ENCODE peak calls at places on chromosomes 7 and 10, in seven cellular contexts. One of them, this sample, is unnamed.

GRCh38 chr7:137164251-137164650 is 179.3 kb downstream of the PTN start:
- DNase-seq in B cell: no peak
- DNase-seq in left lung: no peak
- DNase-seq in progenitor cell of endocrine pancreas: no peak
- DNase-seq in OCI-LY7: no peak
- DNase-seq in AG04450: no peak
- DNase-seq in left ventricle myocardium inferior: no peak
- DNase-seq in this sample: no peak

GRCh38 chr10:127243490-127244272 is 47.3 kb upstream of the INSYN2A start:
- DNase-seq in OCI-LY7: peak; percentile 3
- DNase-seq in AG04450: no peak
- DNase-seq in left ventricle myocardium inferior: no peak
- DNase-seq in progenitor cell of endocrine pancreas: peak; percentile 20
- DNase-seq in left lung: no peak
- DNase-seq in B cell: no peak
- DNase-seq in this sample: peak; percentile 60

GRCh38 chr7:22210355-22210754 is 146.6 kb downstream of the RAPGEF5 start:
- DNase-seq in progenitor cell of endocrine pancreas: no peak
- DNase-seq in B cell: no peak
- DNase-seq in OCI-LY7: no peak
- DNase-seq in left lung: no peak
- DNase-seq in AG04450: no peak
- DNase-seq in left ventricle myocardium inferior: no peak
- DNase-seq in this sample: peak; percentile 4

GRCh38 chr10:85222300-85222699 is 893.9 kb downstream of the CCSER2 start:
- DNase-seq in progenitor cell of endocrine pancreas: no peak
- DNase-seq in left lung: no peak
- DNase-seq in B cell: no peak
- DNase-seq in AG04450: no peak
- DNase-seq in OCI-LY7: no peak
- DNase-seq in left ventricle myocardium inferior: no peak
- DNase-seq in this sample: no peak

GRCh38 chr10:76675951-76676587 is 961.5 kb downstream of the KCNMA1 start:
- DNase-seq in OCI-LY7: no peak
- DNase-seq in progenitor cell of endocrine pancreas: no peak
- DNase-seq in left ventricle myocardium inferior: peak; percentile 55
- DNase-seq in left lung: no peak
- DNase-seq in AG04450: no peak
- DNase-seq in B cell: no peak
- DNase-seq in this sample: no peak

GRCh38 chr10:133143200-133143533 is 16.9 kb upstream of the KNDC1 start:
- DNase-seq in left lung: peak; percentile 20
- DNase-seq in OCI-LY7: no peak
- DNase-seq in progenitor cell of endocrine pancreas: no peak
- DNase-seq in AG04450: no peak
- DNase-seq in B cell: no peak
- DNase-seq in left ventricle myocardium inferior: peak; percentile 8
- DNase-seq in this sample: no peak

GRCh38 chr7:151351967-151352366 is 10.4 kb downstream of the NUB1 start:
- DNase-seq in left lung: no peak
- DNase-seq in AG04450: no peak
- DNase-seq in B cell: peak; percentile 60
- DNase-seq in left ventricle myocardium inferior: no peak
- DNase-seq in progenitor cell of endocrine pancreas: no peak
- DNase-seq in OCI-LY7: peak; percentile 37
- DNase-seq in this sample: peak; percentile 79

GRCh38 chr10:68598978-68599753 is 39.0 kb downstream of the TET1 start:
- DNase-seq in progenitor cell of endocrine pancreas: no peak
- DNase-seq in B cell: no peak
- DNase-seq in left lung: peak; percentile 44
- DNase-seq in OCI-LY7: no peak
- DNase-seq in left ventricle myocardium inferior: peak; percentile 38
- DNase-seq in AG04450: peak; percentile 32
- DNase-seq in this sample: no peak

GRCh38 chr10:11170993-11171416 is 153.3 kb downstream of the CELF2 start:
- DNase-seq in progenitor cell of endocrine pancreas: no peak
- DNase-seq in AG04450: no peak
- DNase-seq in left lung: no peak
- DNase-seq in left ventricle myocardium inferior: no peak
- DNase-seq in B cell: peak; percentile 53
- DNase-seq in OCI-LY7: peak; percentile 37
- DNase-seq in this sample: peak; percentile 81

GRCh38 chr10:62885656-62886461 is 69.7 kb upstream of the EGR2 start:
- DNase-seq in B cell: no peak
- DNase-seq in OCI-LY7: no peak
- DNase-seq in progenitor cell of endocrine pancreas: no peak
- DNase-seq in AG04450: no peak
- DNase-seq in left lung: peak; percentile 39
- DNase-seq in left ventricle myocardium inferior: no peak
- DNase-seq in this sample: no peak

GRCh38 chr7:90625562-90625961 is 29.4 kb downstream of the CDK14 start:
- DNase-seq in B cell: no peak
- DNase-seq in AG04450: peak; percentile 16
- DNase-seq in OCI-LY7: no peak
- DNase-seq in progenitor cell of endocrine pancreas: no peak
- DNase-seq in left lung: no peak
- DNase-seq in left ventricle myocardium inferior: peak; percentile 33
- DNase-seq in this sample: no peak

GRCh38 chr7:120927454-120928103 is 23.0 kb upstream of the ING3 start:
- DNase-seq in B cell: peak; percentile 35
- DNase-seq in OCI-LY7: no peak
- DNase-seq in left ventricle myocardium inferior: no peak
- DNase-seq in AG04450: no peak
- DNase-seq in left lung: no peak
- DNase-seq in progenitor cell of endocrine pancreas: no peak
- DNase-seq in this sample: no peak

GRCh38 chr7:96770758-96771157 is 61.1 kb upstream of the SEM1 start:
- DNase-seq in OCI-LY7: no peak
- DNase-seq in progenitor cell of endocrine pancreas: no peak
- DNase-seq in B cell: no peak
- DNase-seq in AG04450: no peak
- DNase-seq in left lung: no peak
- DNase-seq in left ventricle myocardium inferior: no peak
- DNase-seq in this sample: no peak

GRCh38 chr7:44797329-44798258 is 1.1 kb downstream of the PPIA start:
- DNase-seq in left lung: peak; percentile 91
- DNase-seq in AG04450: peak; percentile 65
- DNase-seq in left ventricle myocardium inferior: peak; percentile 91
- DNase-seq in B cell: peak; percentile 87
- DNase-seq in progenitor cell of endocrine pancreas: peak; percentile 64
- DNase-seq in OCI-LY7: peak; percentile 88
- DNase-seq in this sample: peak; percentile 91
- TF ChIP-seq CTCF in left lung: peak; percentile 42
- TF ChIP-seq CTCF in AG04450: peak; percentile 48
- TF ChIP-seq CTCF in left ventricle myocardium inferior: peak; percentile 49
- TF ChIP-seq CTCF in B cell: peak; percentile 73
- TF ChIP-seq CTCF in progenitor cell of endocrine pancreas: peak; percentile 61
- TF ChIP-seq CTCF in OCI-LY7: peak; percentile 86
- TF ChIP-seq CTCF in this sample: peak; percentile 30

GRCh38 chr7:103691291-103691690 is 245.3 kb upstream of the SLC26A5 start:
- DNase-seq in left ventricle myocardium inferior: no peak
- DNase-seq in AG04450: no peak
- DNase-seq in B cell: no peak
- DNase-seq in OCI-LY7: no peak
- DNase-seq in left lung: no peak
- DNase-seq in progenitor cell of endocrine pancreas: no peak
- DNase-seq in this sample: no peak
- TF ChIP-seq CTCF in left ventricle myocardium inferior: no peak
- TF ChIP-seq CTCF in AG04450: no peak
- TF ChIP-seq CTCF in B cell: no peak
- TF ChIP-seq CTCF in OCI-LY7: no peak
- TF ChIP-seq CTCF in left lung: no peak
- TF ChIP-seq CTCF in progenitor cell of endocrine pancreas: no peak
- TF ChIP-seq CTCF in this sample: no peak

GRCh38 chr7:36019966-36020365 is 133.1 kb upstream of the EEPD1 start:
- DNase-seq in B cell: no peak
- DNase-seq in OCI-LY7: no peak
- DNase-seq in left ventricle myocardium inferior: no peak
- DNase-seq in progenitor cell of endocrine pancreas: no peak
- DNase-seq in AG04450: no peak
- DNase-seq in left lung: no peak
- DNase-seq in this sample: no peak

GRCh38 chr7:36021917-36022550 is 131.0 kb upstream of the EEPD1 start:
- DNase-seq in AG04450: no peak
- DNase-seq in OCI-LY7: no peak
- DNase-seq in progenitor cell of endocrine pancreas: no peak
- DNase-seq in left lung: no peak
- DNase-seq in left ventricle myocardium inferior: no peak
- DNase-seq in B cell: no peak
- DNase-seq in this sample: no peak

GRCh38 chr7:36019538-36019937 is 133.5 kb upstream of the EEPD1 start:
- DNase-seq in OCI-LY7: no peak
- DNase-seq in B cell: no peak
- DNase-seq in left lung: no peak
- DNase-seq in left ventricle myocardium inferior: no peak
- DNase-seq in progenitor cell of endocrine pancreas: no peak
- DNase-seq in AG04450: no peak
- DNase-seq in this sample: no peak

GRCh38 chr7:36023025-36023424 is 130.0 kb upstream of the EEPD1 start:
- DNase-seq in left lung: no peak
- DNase-seq in AG04450: no peak
- DNase-seq in progenitor cell of endocrine pancreas: no peak
- DNase-seq in left ventricle myocardium inferior: no peak
- DNase-seq in OCI-LY7: no peak
- DNase-seq in B cell: no peak
- DNase-seq in this sample: no peak

DNA sequence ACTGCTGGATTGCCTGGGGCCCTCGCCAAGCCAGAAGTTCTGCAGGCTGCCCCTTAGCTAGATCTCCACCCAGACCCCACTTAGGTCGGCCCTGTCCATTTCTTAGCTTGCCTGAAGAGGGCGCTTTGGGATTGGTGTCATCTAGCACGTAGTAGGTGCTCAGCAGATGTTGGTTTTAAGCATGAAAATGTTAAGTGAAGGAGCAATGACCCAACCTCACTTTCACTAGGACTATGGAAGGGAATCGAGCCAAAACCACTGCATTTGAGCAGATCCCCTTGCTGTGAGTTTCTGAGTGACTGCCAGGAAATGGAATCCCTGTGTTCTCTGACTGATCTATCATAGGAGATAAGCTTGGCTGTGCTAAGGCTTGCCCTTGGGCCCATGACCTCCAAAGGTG is 131.7 kb upstream of the EEPD1 start:
- DNase-seq in OCI-LY7: peak; percentile 19
- DNase-seq in left ventricle myocardium inferior: no peak
- DNase-seq in progenitor cell of endocrine pancreas: no peak
- DNase-seq in left lung: no peak
- DNase-seq in B cell: no peak
- DNase-seq in AG04450: no peak
- DNase-seq in this sample: peak; percentile 15
- TF ChIP-seq CTCF in OCI-LY7: peak; percentile 78
- TF ChIP-seq CTCF in left ventricle myocardium inferior: peak; percentile 64
- TF ChIP-seq CTCF in progenitor cell of endocrine pancreas: peak; percentile 29
- TF ChIP-seq CTCF in left lung: peak; percentile 40
- TF ChIP-seq CTCF in B cell: no peak
- TF ChIP-seq CTCF in AG04450: peak; percentile 34
- TF ChIP-seq CTCF in this sample: peak; percentile 17

GRCh38 chr7:47712416-47712815 is 130.5 kb upstream of the TNS3 start:
- DNase-seq in B cell: no peak
- DNase-seq in OCI-LY7: no peak
- DNase-seq in progenitor cell of endocrine pancreas: no peak
- DNase-seq in left ventricle myocardium inferior: no peak
- DNase-seq in AG04450: no peak
- DNase-seq in left lung: no peak
- DNase-seq in this sample: no peak

GRCh38 chr7:47711776-47712175 is 129.9 kb upstream of the TNS3 start:
- DNase-seq in left ventricle myocardium inferior: no peak
- DNase-seq in OCI-LY7: no peak
- DNase-seq in left lung: no peak
- DNase-seq in B cell: no peak
- DNase-seq in progenitor cell of endocrine pancreas: no peak
- DNase-seq in AG04450: no peak
- DNase-seq in this sample: no peak

GRCh38 chr7:47715631-47716068 is 133.7 kb upstream of the TNS3 start:
- DNase-seq in OCI-LY7: no peak
- DNase-seq in B cell: no peak
- DNase-seq in left ventricle myocardium inferior: no peak
- DNase-seq in left lung: no peak
- DNase-seq in AG04450: no peak
- DNase-seq in progenitor cell of endocrine pancreas: no peak
- DNase-seq in this sample: no peak

GRCh38 chr7:47713595-47713994 is 131.7 kb upstream of the TNS3 start:
- DNase-seq in left ventricle myocardium inferior: no peak
- DNase-seq in B cell: no peak
- DNase-seq in AG04450: no peak
- DNase-seq in left lung: no peak
- DNase-seq in OCI-LY7: no peak
- DNase-seq in progenitor cell of endocrine pancreas: no peak
- DNase-seq in this sample: no peak

DNA sequence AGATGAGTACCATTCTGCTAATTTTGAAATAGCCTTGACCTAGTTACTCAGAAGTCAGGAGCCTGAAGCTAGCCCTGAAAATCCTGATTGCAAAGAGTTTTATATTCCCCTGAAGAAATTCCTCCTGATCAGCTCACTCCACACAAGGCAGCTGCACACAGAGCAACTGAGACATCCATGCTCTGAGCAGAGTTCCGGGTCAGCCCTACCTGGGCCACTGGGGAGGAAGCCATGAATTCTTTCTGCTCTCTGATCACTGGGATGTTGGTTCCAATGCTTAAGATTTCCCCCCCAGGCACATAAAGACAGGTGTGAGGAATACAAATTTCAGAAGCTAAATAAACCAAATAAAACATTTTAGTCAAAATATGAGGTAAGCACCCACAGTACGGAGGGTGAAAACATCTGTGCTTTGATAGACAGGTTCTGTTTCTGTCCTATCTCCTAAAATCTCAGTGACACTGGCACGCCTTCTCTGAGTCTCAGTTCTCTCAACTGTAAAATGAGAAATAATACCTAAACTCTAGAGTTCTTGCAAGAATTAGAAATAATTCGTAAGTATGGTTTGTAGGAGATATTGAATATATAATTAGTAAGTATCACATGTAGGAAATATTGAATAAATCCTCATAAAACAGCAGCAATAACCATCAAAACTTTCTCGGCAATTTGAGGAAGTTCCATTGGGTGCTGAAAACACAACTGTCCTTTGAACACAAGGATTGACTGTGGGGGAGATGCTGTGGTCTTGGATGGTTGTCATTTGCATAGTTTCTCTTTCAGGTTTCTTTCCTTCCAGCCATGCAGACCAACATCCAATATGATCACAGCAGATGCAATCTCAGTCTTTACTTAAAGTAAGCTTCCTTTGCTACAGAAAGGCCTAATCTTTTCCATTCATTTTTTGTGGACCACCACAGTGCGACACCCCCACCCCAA is 133.0 kb upstream of the TNS3 start:
- DNase-seq in OCI-LY7: peak; percentile 81
- DNase-seq in left ventricle myocardium inferior: no peak
- DNase-seq in AG04450: no peak
- DNase-seq in left lung: no peak
- DNase-seq in B cell: peak; percentile 51
- DNase-seq in progenitor cell of endocrine pancreas: no peak
- DNase-seq in this sample: no peak
- TF ChIP-seq CTCF in OCI-LY7: no peak
- TF ChIP-seq CTCF in left ventricle myocardium inferior: no peak
- TF ChIP-seq CTCF in AG04450: no peak
- TF ChIP-seq CTCF in left lung: no peak
- TF ChIP-seq CTCF in B cell: no peak
- TF ChIP-seq CTCF in progenitor cell of endocrine pancreas: no peak
- TF ChIP-seq CTCF in this sample: no peak

GRCh38 chr10:71064413-71065118 is 147.8 kb upstream of the UNC5B start:
- DNase-seq in progenitor cell of endocrine pancreas: no peak
- DNase-seq in left ventricle myocardium inferior: peak; percentile 38
- DNase-seq in OCI-LY7: no peak
- DNase-seq in B cell: no peak
- DNase-seq in AG04450: no peak
- DNase-seq in left lung: no peak
- DNase-seq in this sample: no peak
- TF ChIP-seq CTCF in progenitor cell of endocrine pancreas: no peak
- TF ChIP-seq CTCF in left ventricle myocardium inferior: peak; percentile 24
- TF ChIP-seq CTCF in OCI-LY7: peak; percentile 17
- TF ChIP-seq CTCF in B cell: no peak
- TF ChIP-seq CTCF in AG04450: peak; percentile 12
- TF ChIP-seq CTCF in left lung: no peak
- TF ChIP-seq CTCF in this sample: no peak

This sample was measured in activated CD8-positive, alpha-beta T cell treated with anti-CD3 and anti-CD28 coated beads for 36 hours.